ENCODE peak calls at places on chromosomes 6 and 20, in eight cellular contexts. G is Panc1; R is mammary epithelial cell; Q is CD4-positive, alpha-beta T cell; B is A549; K is aorta; E is brain microvascular endothelial cell; H is heart right ventricle. O is an unnamed sample.

GRCh38 chr20:63060057-63060991 is 53.6 kb upstream of the BHLHE23 start:
- DNase-seq in G (no peak), R (peak), Q (no peak), B (no peak), K (peak), E (peak), H (no peak), O (peak)

GRCh38 chr6:28586273-28586672 is 60.6 kb downstream of the GPX5 start:
- DNase-seq in G (no peak), R (peak), Q (no peak), B (no peak), K (no peak), E (no peak), H (no peak), O (no peak)

GRCh38 chr6:105550961-105551625 is 148.2 kb upstream of the PREP start:
- DNase-seq in G (no peak), R (no peak), Q (no peak), B (no peak), K (no peak), E (no peak), H (no peak), O (no peak)

GRCh38 chr20:36573103-36573797 is at the start of gene TGIF2:
- DNase-seq in G (no peak), R (peak), Q (peak), B (peak), K (peak), E (peak), H (peak), O (peak)

GRCh38 chr6:119079288-119079809 is 885 bp upstream of the FAM184A start:
- DNase-seq in G (no peak), R (peak), Q (no peak), B (no peak), K (no peak), E (peak), H (no peak), O (no peak)

GRCh38 chr20:53926428-53927028 is 143.9 kb downstream of the BCAS1 start:
- DNase-seq in G (peak), R (peak), Q (no peak), B (peak), K (no peak), E (peak), H (no peak), O (peak)

GRCh38 chr6:4287811-4288244 is 152.5 kb upstream of the ECI2 start:
- DNase-seq in G (no peak), R (no peak), Q (no peak), B (no peak), K (no peak), E (no peak), H (peak), O (no peak)

GRCh38 chr6:14436593-14436992 is 319.0 kb downstream of the CD83 start:
- DNase-seq in G (no peak), R (no peak), Q (no peak), B (no peak), K (no peak), E (no peak), H (no peak), O (no peak)

GRCh38 chr20:8744228-8744844 is 324.6 kb upstream of the PLCB4 start:
- DNase-seq in G (no peak), R (no peak), Q (no peak), B (no peak), K (no peak), E (no peak), H (no peak), O (no peak)

GRCh38 chr6:137493218-137494038 is 766 bp downstream of the OLIG3 start:
- DNase-seq in G (no peak), R (no peak), Q (no peak), B (no peak), K (no peak), E (no peak), H (no peak), O (no peak)

GRCh38 chr6:94071835-94072234 is 652.5 kb upstream of the EPHA7 start:
- DNase-seq in G (no peak), R (no peak), Q (no peak), B (peak), K (no peak), E (no peak), H (no peak), O (no peak)

GRCh38 chr20:22390543-22390903 is 193.8 kb downstream of the FOXA2 start:
- DNase-seq in G (no peak), R (no peak), Q (no peak), B (no peak), K (no peak), E (no peak), H (no peak), O (no peak)

GRCh38 chr6:150119256-150119655 is 23.6 kb upstream of the PPP1R14C start:
- DNase-seq in G (no peak), R (no peak), Q (no peak), B (no peak), K (no peak), E (no peak), H (peak), O (no peak)

GRCh38 chr6:35280903-35281302 is 16.7 kb upstream of the DEF6 start:
- DNase-seq in G (no peak), R (no peak), Q (no peak), B (no peak), K (no peak), E (no peak), H (no peak), O (no peak)

GRCh38 chr6:48844696-48845095 is 618.4 kb downstream of the MMUT start:
- DNase-seq in G (no peak), R (peak), Q (no peak), B (no peak), K (no peak), E (no peak), H (no peak), O (no peak)

GRCh38 chr6:77455271-77455670 is 8.0 kb downstream of the HTR1B start:
- DNase-seq in G (no peak), R (no peak), Q (no peak), B (no peak), K (no peak), E (no peak), H (no peak), O (no peak)

GRCh38 chr6:54094837-54095236 is 16.4 kb upstream of the MLIP start:
- DNase-seq in G (no peak), R (no peak), Q (no peak), B (no peak), K (no peak), E (no peak), H (no peak), O (no peak)

GRCh38 chr20:16083639-16084280 is 489.5 kb downstream of the KIF16B start:
- DNase-seq in G (no peak), R (no peak), Q (no peak), B (no peak), K (no peak), E (no peak), H (no peak), O (no peak)

GRCh38 chr6:154637392-154637791 is 95.8 kb upstream of the SCAF8 start:
- DNase-seq in G (no peak), R (no peak), Q (no peak), B (no peak), K (no peak), E (no peak), H (no peak), O (no peak)

GRCh38 chr6:144585217-144585814 is 300.2 kb downstream of the UTRN start:
- DNase-seq in G (peak), R (peak), Q (no peak), B (peak), K (no peak), E (peak), H (no peak), O (no peak)

GRCh38 chr6:16136536-16137450 is 7.9 kb downstream of the MYLIP start:
- DNase-seq in G (no peak), R (peak), Q (peak), B (peak), K (no peak), E (peak), H (no peak), O (peak)

GRCh38 chr6:51926125-51926524 is 161.3 kb downstream of the PKHD1 start:
- DNase-seq in G (no peak), R (no peak), Q (no peak), B (no peak), K (no peak), E (no peak), H (no peak), O (no peak)

GRCh38 chr20:44738779-44739477 is 6.7 kb upstream of the KCNK15 start:
- DNase-seq in G (no peak), R (peak), Q (no peak), B (peak), K (no peak), E (peak), H (peak), O (peak)

GRCh38 chr20:51767867-51768758 is at the start of gene ATP9A:
- DNase-seq in G (no peak), R (peak), Q (no peak), B (no peak), K (peak), E (no peak), H (peak), O (peak)

GRCh38 chr6:151445482-151445881 is 6.4 kb downstream of the RMND1 start:
- DNase-seq in G (no peak), R (no peak), Q (no peak), B (no peak), K (no peak), E (peak), H (no peak), O (no peak)

GRCh38 chr6:85449388-85449817 is 480 bp upstream of the NT5E start:
- DNase-seq in G (no peak), R (peak), Q (peak), B (peak), K (peak), E (peak), H (peak), O (no peak)

GRCh38 chr6:89694428-89694827 is 55.9 kb upstream of the LYRM2 start:
- DNase-seq in G (no peak), R (no peak), Q (no peak), B (no peak), K (no peak), E (no peak), H (no peak), O (no peak)

GRCh38 chr6:12295558-12296254 is 5.5 kb downstream of the EDN1 start:
- DNase-seq in G (no peak), R (no peak), Q (no peak), B (peak), K (no peak), E (no peak), H (no peak), O (no peak)
- H3K27ac ChIP-seq in G (peak), R (peak), Q (no peak), B (peak), K (peak), E (peak), H (no peak), O (peak)

DNA sequence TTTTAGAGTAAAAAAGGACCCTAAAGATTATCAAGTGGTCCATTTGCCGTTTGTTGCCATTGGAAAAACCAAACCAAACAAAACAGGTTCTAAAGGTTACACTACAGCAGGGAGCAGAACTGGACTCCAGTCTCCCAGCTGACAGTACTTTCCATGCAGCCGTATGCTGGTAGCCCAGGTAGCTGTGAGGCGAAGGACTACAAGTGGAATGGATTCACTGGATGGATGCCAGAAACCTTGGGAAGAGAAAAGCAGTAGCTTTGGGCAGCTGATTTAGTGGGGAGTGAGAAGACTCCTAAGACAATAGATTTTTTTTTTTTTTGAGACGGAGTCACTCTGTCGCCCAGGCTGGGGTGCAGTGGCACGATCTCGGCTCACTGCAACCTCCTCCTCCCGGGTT is 88.3 kb downstream of the SASH1 start:
- DNase-seq in G (no peak), R (no peak), Q (no peak), B (no peak), K (no peak), E (no peak), H (no peak), O (no peak)
- H3K27ac ChIP-seq in G (no peak), R (no peak), Q (no peak), B (no peak), K (no peak), E (no peak), H (peak), O (no peak)

DNA sequence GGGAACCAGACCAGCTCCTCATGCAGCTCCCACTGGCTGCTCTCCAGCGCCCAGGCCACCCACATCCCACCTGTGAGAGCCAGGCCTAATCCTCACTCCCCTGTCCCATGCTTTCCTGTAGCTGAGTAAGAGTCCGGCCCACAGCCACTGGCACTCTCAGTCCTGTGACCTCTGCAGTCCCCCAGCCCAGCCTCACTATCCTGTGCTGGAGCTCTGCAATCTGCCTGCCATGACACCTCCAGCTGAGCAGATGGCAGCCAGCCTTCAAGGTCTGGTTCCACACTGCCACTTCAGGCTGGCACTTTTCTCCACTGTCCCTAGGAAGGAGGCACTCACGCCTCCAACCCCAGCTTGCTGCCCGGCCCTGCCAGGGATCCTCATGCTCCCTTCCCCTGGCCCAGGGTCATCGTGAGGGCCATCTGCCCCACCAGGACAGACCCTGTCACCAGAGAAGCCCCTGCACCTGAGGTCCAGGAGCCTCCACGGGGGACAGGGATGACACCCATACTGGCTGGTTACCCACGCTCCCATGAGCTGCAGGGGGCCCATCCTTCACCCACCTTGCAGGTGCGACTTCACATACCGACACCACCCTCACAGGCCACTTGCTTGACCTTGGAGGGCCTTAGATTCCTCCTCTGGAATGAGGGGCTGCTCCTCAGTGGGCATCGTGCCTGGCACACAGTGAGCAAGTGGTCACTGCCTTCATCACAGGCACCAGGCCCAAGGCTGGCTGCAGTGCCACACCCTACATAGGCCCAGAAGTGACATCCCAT is 100.1 kb downstream of the ASXL1 start:
- DNase-seq in G (no peak), R (no peak), Q (no peak), B (no peak), K (no peak), E (no peak), H (no peak), O (peak)
- H3K27ac ChIP-seq in G (peak), R (no peak), Q (peak), B (peak), K (no peak), E (no peak), H (no peak), O (no peak)

DNA sequence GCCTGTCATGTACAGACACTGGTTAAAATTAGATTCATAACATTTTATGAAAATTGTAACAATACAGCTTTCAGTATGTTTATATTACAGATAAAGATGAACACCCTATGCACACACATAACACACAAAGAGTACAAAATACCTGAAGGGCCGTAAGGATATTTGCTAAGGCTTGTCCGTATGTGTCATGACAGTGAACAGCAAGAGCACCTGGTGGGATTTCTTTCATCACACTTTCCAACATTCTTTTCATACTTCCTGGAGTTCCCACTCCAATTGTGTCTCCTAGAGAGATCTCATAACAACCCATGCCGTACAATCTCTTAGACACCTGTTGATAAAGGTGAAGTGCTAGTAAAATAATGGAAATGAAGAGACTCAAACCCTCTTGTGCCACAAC is 83.7 kb downstream of the HMGCLL1 start:
- DNase-seq in G (no peak), R (peak), Q (no peak), B (no peak), K (no peak), E (no peak), H (no peak), O (no peak)
- H3K27ac ChIP-seq in G (no peak), R (peak), Q (no peak), B (no peak), K (no peak), E (no peak), H (no peak), O (no peak)

DNA sequence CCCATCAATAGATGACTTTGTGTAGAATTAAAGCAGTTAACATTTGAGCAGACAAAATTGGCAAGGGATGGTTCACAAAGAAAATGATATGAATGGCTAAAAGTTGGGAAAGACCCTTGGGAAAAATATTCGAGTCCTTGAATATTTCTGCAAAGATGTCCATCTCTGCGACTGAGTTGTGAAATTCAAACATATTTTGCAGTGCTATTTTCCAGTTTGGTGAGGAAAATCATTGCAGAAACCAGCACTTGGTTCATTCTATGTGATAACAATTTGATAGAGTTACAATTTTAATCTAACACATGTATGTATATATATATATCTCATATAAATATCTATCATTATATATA is 6.1 kb upstream of the PRELID3B start:
- DNase-seq in G (no peak), R (no peak), Q (no peak), B (no peak), K (no peak), E (no peak), H (no peak), O (no peak)
- H3K27ac ChIP-seq in G (no peak), R (no peak), Q (no peak), B (peak), K (no peak), E (no peak), H (no peak), O (no peak)

DNA sequence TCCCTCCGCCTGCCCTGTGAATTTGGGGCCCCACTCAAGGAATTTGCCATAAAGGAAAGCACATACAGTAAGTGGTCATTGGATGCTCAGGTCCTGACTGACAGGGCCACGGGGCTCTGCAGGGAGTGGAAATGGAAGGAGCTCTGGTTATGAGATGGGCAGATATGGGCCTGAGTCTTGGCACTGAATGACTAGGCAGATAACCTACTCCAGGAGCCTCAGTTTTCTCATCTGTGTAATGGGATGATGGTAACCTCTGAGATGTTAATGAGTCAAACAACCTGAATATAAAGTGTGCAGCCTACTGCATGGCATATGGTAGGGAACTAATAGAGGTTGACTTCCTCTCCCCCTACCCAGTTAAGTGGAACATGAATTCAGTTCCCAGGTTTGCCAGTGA is 56.4 kb upstream of the NAA20 start:
- DNase-seq in G (no peak), R (no peak), Q (no peak), B (no peak), K (no peak), E (no peak), H (no peak), O (no peak)
- H3K27ac ChIP-seq in G (no peak), R (no peak), Q (no peak), B (no peak), K (no peak), E (no peak), H (no peak), O (no peak)

GRCh38 chr20:33463332-33464101 is 20.0 kb upstream of the SNTA1 start:
- DNase-seq in G (no peak), R (no peak), Q (no peak), B (no peak), K (no peak), E (no peak), H (peak), O (no peak)

GRCh38 chr20:33466303-33466646 is 22.7 kb upstream of the SNTA1 start:
- DNase-seq in G (no peak), R (no peak), Q (no peak), B (no peak), K (no peak), E (no peak), H (no peak), O (no peak)

GRCh38 chr20:33465536-33466302 is 22.2 kb upstream of the SNTA1 start:
- DNase-seq in G (no peak), R (no peak), Q (no peak), B (no peak), K (no peak), E (no peak), H (no peak), O (no peak)

GRCh38 chr20:33459599-33459998 is 16.0 kb upstream of the SNTA1 start:
- DNase-seq in G (no peak), R (no peak), Q (no peak), B (no peak), K (no peak), E (no peak), H (no peak), O (no peak)

GRCh38 chr20:33460711-33461110 is 17.1 kb upstream of the SNTA1 start:
- DNase-seq in G (no peak), R (peak), Q (no peak), B (no peak), K (no peak), E (no peak), H (no peak), O (no peak)
- H3K27ac ChIP-seq in G (no peak), R (no peak), Q (no peak), B (no peak), K (no peak), E (no peak), H (no peak), O (no peak)